ENCODE peak calls at places on chromosomes 1 and 21, in four cellular contexts. N is MCF 10A, P is SK-N-SH, D is body of pancreas. E is an unnamed sample.

GRCh38 chr1:201191723-201192477 is 1.3 kb downstream of the IGFN1 start:
- DNase-seq in D (no peak), N (peak; percentile 72), P (no peak), E (no peak)

GRCh38 chr1:42137766-42138165 is 15.4 kb upstream of the GUCA2B start:
- DNase-seq in P (no peak), N (no peak), D (no peak), E (no peak)

GRCh38 chr1:98677288-98677687 is 15.8 kb downstream of the SNX7 start:
- DNase-seq in P (no peak), N (peak; percentile 90), D (no peak), E (no peak)

GRCh38 chr1:198934901-198935301 is 296.1 kb downstream of the PTPRC start:
- DNase-seq in D (no peak), P (no peak), N (no peak), E (no peak)

GRCh38 chr21:42646076-42646825 is 7.2 kb upstream of the PDE9A start:
- DNase-seq in N (no peak), P (no peak), D (no peak), E (no peak)

GRCh38 chr1:36119451-36119850 is 5.6 kb downstream of the COL8A2 start:
- DNase-seq in P (no peak), N (no peak), D (no peak), E (no peak)

GRCh38 chr1:99673285-99673684 is 27.4 kb downstream of the PALMD start:
- DNase-seq in N (no peak), D (no peak), P (no peak), E (no peak)

GRCh38 chr1:62321438-62321837 is 2.2 kb upstream of the KANK4 start:
- DNase-seq in D (no peak), N (peak; percentile 96), P (no peak), E (no peak)

GRCh38 chr1:47416319-47417128 is 439 bp downstream of the FOXE3 start:
- DNase-seq in D (no peak), N (no peak), P (peak; percentile 69), E (no peak)

GRCh38 chr1:207997486-207998268 is 86.8 kb upstream of the CD34 start:
- DNase-seq in N (peak; percentile 92), D (peak; percentile 87), P (peak; percentile 74), E (peak; percentile 62)

GRCh38 chr1:110283677-110284076 is 55.5 kb upstream of the RBM15 start:
- DNase-seq in N (no peak), D (no peak), P (no peak), E (no peak)

GRCh38 chr1:225458222-225458631 is 30.4 kb upstream of the LBR start:
- DNase-seq in P (no peak), N (peak; percentile 83), D (no peak), E (no peak)

GRCh38 chr1:239763850-239764249 is 327.8 kb upstream of the FMN2 start:
- DNase-seq in P (no peak), N (peak; percentile 24), D (no peak), E (no peak)

GRCh38 chr1:239761509-239761908 is 330.2 kb upstream of the FMN2 start:
- DNase-seq in D (no peak), N (no peak), P (peak; percentile 17), E (no peak)

GRCh38 chr1:239765163-239765562 is 326.5 kb upstream of the FMN2 start:
- DNase-seq in P (no peak), N (no peak), D (no peak), E (no peak)
- TF ChIP-seq CTCF in P (peak; percentile 8), N (no peak), D (no peak), E (no peak)

GRCh38 chr1:67146539-67146938 is 11.8 kb upstream of the C1orf141 start:
- DNase-seq in D (no peak), P (no peak), N (no peak), E (no peak)

GRCh38 chr1:67146101-67146500 is 11.3 kb upstream of the C1orf141 start:
- DNase-seq in D (no peak), P (no peak), N (no peak), E (no peak)

GRCh38 chr1:67142931-67143330 is 8.2 kb upstream of the C1orf141 start:
- DNase-seq in P (no peak), N (no peak), D (no peak), E (no peak)

GRCh38 chr1:67148516-67149178 is 13.9 kb upstream of the C1orf141 start:
- DNase-seq in D (no peak), N (no peak), P (no peak), E (no peak)

GRCh38 chr1:67144696-67145095 is 9.9 kb upstream of the C1orf141 start:
- DNase-seq in P (peak; percentile 28), D (no peak), N (no peak), E (peak; percentile 23)
- TF ChIP-seq CTCF in P (peak; percentile 55), D (no peak), N (peak; percentile 21), E (peak; percentile 33)

GRCh38 chr1:39183503-39184353 is 20.8 kb upstream of the MACF1 start:
- DNase-seq in D (peak; percentile 71), P (no peak), N (peak; percentile 98), E (no peak)
- TF ChIP-seq CTCF in D (peak; percentile 39), P (peak; percentile 60), N (peak; percentile 29), E (peak; percentile 29)

GRCh38 chr1:53948291-53948690 is 2.1 kb downstream of the LRRC42 start:
- DNase-seq in D (no peak), N (no peak), P (no peak), E (no peak)

GRCh38 chr1:53949651-53950050 is 3.5 kb downstream of the LRRC42 start:
- DNase-seq in D (no peak), P (no peak), N (no peak), E (no peak)

GRCh38 chr1:53947172-53947835 is 1.2 kb downstream of the LRRC42 start:
- DNase-seq in P (no peak), D (no peak), N (no peak), E (no peak)

GRCh38 chr1:53951697-53952096 is 5.5 kb downstream of the LRRC42 start:
- DNase-seq in D (peak; percentile 27), N (no peak), P (peak; percentile 17), E (no peak)

DNA sequence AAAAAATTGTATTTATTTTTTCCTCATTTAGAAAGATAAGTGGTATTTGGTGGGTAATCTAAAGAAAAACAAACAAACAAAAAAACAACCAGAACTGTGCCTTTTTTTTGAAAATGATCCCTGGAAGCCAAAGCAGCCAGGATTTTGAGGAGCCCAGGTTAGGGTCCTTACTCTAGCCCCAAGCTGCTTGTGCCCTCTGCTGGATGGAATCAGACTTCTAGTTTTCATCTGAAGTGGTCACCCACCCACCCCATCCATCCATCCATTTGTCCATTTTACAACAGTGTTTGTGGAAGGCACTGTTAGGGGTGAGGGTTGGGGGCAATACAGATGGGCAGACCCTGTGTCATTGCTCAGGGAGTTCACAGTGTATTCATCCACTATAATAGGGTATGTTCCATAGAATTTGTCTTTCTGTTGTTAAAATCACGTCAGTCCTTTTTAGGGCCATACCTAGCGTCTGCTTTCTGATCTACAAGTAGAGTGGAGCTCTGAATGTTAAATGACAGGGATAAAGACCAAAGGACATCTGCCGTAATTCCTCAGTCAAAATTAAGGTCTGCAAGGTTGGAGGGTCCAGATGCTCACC is 3.0 kb downstream of the LRRC42 start:
- DNase-seq in D (peak; percentile 48), N (peak; percentile 58), P (peak; percentile 57), E (peak; percentile 36)
- TF ChIP-seq CTCF in D (peak; percentile 57), N (peak; percentile 30), P (peak; percentile 73), E (peak; percentile 48)

GRCh38 chr1:119827010-119827409 is 15.8 kb upstream of the REG4 start:
- DNase-seq in N (peak; percentile 36), P (peak; percentile 14), D (no peak), E (no peak)
- TF ChIP-seq CTCF in N (peak; percentile 32), P (peak; percentile 52), D (peak; percentile 24), E (no peak)

E was measured in GM10248.